ENCODE peak calls at places on chromosome X, in eight cellular contexts. D is suprapubic skin, G is adrenal gland, U is HepG2, P is uterus, J is fibroblast of lung, L is cardiac muscle cell, K is IMR-90. F is an unnamed sample.

GRCh38 chrX:133414399-133415275 is 652 bp downstream of the GPC4 start:
- DNase-seq in J (peak; percentile 14), G (peak; percentile 5), P (peak; percentile 21), D (no peak), U (no peak), K (no peak), L (peak; percentile 70), F (peak; percentile 40)

GRCh38 chrX:8639949-8640348 is 92.0 kb downstream of the ANOS1 start:
- DNase-seq in D (no peak), L (peak; percentile 3), J (no peak), P (no peak), G (no peak), U (no peak), K (no peak), F (no peak)

GRCh38 chrX:13346646-13347045 is 26.8 kb upstream of the ATXN3L start:
- DNase-seq in U (no peak), J (no peak), K (no peak), G (no peak), D (no peak), L (no peak), P (no peak), F (no peak)

GRCh38 chrX:23981222-23981621 is 45.8 kb downstream of the KLHL15 start:
- DNase-seq in G (no peak), U (no peak), K (no peak), J (no peak), D (no peak), P (no peak), L (no peak), F (no peak)

GRCh38 chrX:16469870-16470269 is 180.1 kb upstream of the S100G start:
- DNase-seq in P (no peak), G (no peak), J (no peak), L (no peak), K (no peak), U (no peak), D (no peak), F (no peak)

GRCh38 chrX:96685205-96686099 is 810 bp downstream of the DIAPH2 start:
- DNase-seq in K (peak; percentile 55), L (peak; percentile 32), U (peak; percentile 7), D (peak; percentile 67), P (peak; percentile 40), J (peak; percentile 56), G (peak; percentile 8), F (peak; percentile 16)

GRCh38 chrX:11137543-11138139 is 26.5 kb downstream of the HCCS start:
- DNase-seq in L (peak; percentile 32), D (no peak), P (no peak), U (peak; percentile 1), J (peak; percentile 75), K (peak; percentile 52), G (no peak), F (no peak)

GRCh38 chrX:148020329-148020728 is 39.2 kb downstream of the FMR1NB start:
- DNase-seq in J (no peak), G (no peak), K (no peak), P (no peak), U (no peak), L (no peak), D (no peak), F (no peak)

GRCh38 chrX:153719238-153719637 is 4.9 kb downstream of the BCAP31 start:
- DNase-seq in L (no peak), K (no peak), D (no peak), J (no peak), G (no peak), P (no peak), U (no peak), F (no peak)
- H3K36me3 ChIP-seq in L (peaks cover 12% of the 10 kb centered on the region), K (peaks cover 36% of the 10 kb centered on the region), D (peaks cover 33% of the 10 kb centered on the region), J (peaks cover 6% of the 10 kb centered on the region), G (peaks cover 47% of the 10 kb centered on the region), P (no peaks in the 10 kb centered on the region), U (peaks cover 12% of the 10 kb centered on the region), F (peaks cover 53% of the 10 kb centered on the region)

GRCh38 chrX:71056857-71057256 is 11.3 kb downstream of the SNX12 start:
- DNase-seq in U (no peak), G (no peak), J (peak; percentile 67), L (no peak), K (peak; percentile 64), P (no peak), D (no peak), F (no peak)
- H3K27ac ChIP-seq in U (no peak overlapping the region), G (no peak overlapping the region), J (no peak overlapping the region), L (no peak overlapping the region), K (no peak overlapping the region), P (no peak overlapping the region), D (no peak overlapping the region), F (peak overlapping the region; percentile 45)

DNA sequence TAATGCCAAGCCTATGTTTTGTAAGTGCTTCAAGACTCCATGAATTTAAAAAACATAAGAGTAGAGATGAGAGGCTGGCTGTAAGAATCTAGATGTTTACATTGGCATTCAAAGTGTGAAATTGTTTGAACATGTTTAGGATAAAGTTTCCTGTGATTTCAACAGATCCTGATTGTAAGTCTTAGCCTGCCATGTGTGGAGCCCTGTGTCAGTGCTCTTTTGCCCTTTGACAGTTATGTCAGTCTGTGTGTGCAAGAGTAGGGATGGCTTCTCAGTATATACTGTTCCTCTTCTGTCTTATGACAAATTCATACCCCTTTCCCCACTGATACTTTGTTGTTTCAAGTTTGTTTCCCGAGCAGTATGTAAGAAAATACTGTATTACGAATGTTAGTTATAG is 68.2 kb downstream of the USP9X start:
- DNase-seq in D (no peak), J (peak; percentile 78), K (peak; percentile 33), P (no peak), U (no peak), L (no peak), G (no peak), F (no peak)
- H3K36me3 ChIP-seq in D (peaks cover 25% of the 10 kb centered on the region), J (no peaks in the 10 kb centered on the region), K (peaks cover 17% of the 10 kb centered on the region), P (no peaks in the 10 kb centered on the region), U (peaks cover 2% of the 10 kb centered on the region), L (peaks cover 52% of the 10 kb centered on the region), G (peaks cover 35% of the 10 kb centered on the region), F (peaks cover 41% of the 10 kb centered on the region)

DNA sequence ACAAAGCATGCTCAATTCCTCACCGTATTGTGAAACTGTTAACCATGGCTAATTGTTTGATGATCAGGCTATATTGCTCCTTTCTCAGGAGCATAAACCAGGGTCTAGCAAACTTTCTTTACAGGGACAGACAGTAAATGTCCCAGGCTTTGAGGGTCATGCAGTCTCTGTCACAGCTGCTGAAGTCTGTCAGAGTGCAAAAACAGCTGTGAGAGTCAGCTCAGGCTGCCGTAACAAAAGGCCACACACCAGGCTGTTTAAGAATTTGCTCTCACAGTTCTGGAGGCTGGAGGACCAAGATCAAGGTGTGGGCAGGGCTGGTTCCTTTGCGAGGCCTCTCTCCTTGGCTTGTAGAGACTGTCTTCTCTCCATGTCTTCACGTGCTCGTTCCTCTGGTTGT is 75.6 kb downstream of the GPR143 start:
- DNase-seq in K (no peak), U (no peak), J (no peak), L (no peak), P (no peak), G (no peak), D (no peak), F (no peak)
- H3K27ac ChIP-seq in K (no peak overlapping the region), U (no peak overlapping the region), J (no peak overlapping the region), L (no peak overlapping the region), P (no peak overlapping the region), G (no peak overlapping the region), D (no peak overlapping the region), F (no peak overlapping the region)